ENCODE peak calls at places on chromosome 4, in nine cellular contexts. I, J, G, W, P, A, R, K and N are unnamed samples.

GRCh38 chr4:54541426-54542118 is 116.2 kb upstream of the KIT start:
- DNase-seq in K (peak; percentile 54), J (no peak), G (no peak), A (no peak), R (no peak), P (no peak), I (no peak), W (no peak), N (no peak)

GRCh38 chr4:157912212-157912611 is 260.6 kb downstream of the GASK1B start:
- DNase-seq in P (no peak), W (no peak), J (no peak), G (no peak), R (no peak), A (no peak), K (no peak), I (no peak), N (no peak)

GRCh38 chr4:83250666-83251065 is 33.9 kb downstream of the COQ2 start:
- DNase-seq in W (no peak), R (no peak), K (no peak), P (no peak), A (no peak), J (no peak), I (no peak), G (no peak), N (no peak)

GRCh38 chr4:175935016-175935661 is 123.1 kb upstream of the GPM6A start:
- DNase-seq in I (no peak), J (no peak), A (no peak), R (no peak), K (no peak), P (no peak), W (no peak), G (no peak), N (no peak)

GRCh38 chr4:48028654-48029053 is 12.1 kb downstream of the NIPAL1 start:
- DNase-seq in K (no peak), W (no peak), R (no peak), J (no peak), I (no peak), A (no peak), P (no peak), G (no peak), N (no peak)

GRCh38 chr4:103075894-103076776 is at the start of gene SLC9B2:
- DNase-seq in W (no peak), R (peak; percentile 64), A (peak; percentile 81), I (peak; percentile 97), J (peak; percentile 70), P (peak; percentile 91), G (peak; percentile 83), K (peak; percentile 56), N (peak; percentile 44)

GRCh38 chr4:24380953-24381506 is 203.3 kb downstream of the DHX15 start:
- DNase-seq in W (no peak), A (no peak), P (no peak), K (no peak), J (no peak), R (no peak), G (no peak), I (no peak), N (no peak)

GRCh38 chr4:140463610-140464009 is 34.5 kb downstream of the MGAT4D start:
- DNase-seq in W (no peak), I (no peak), R (no peak), K (no peak), A (no peak), J (no peak), G (no peak), P (no peak), N (no peak)

GRCh38 chr4:74623041-74623440 is 171.3 kb downstream of the BTC start:
- DNase-seq in W (no peak), I (no peak), G (no peak), P (no peak), R (no peak), J (peak; percentile 85), A (peak; percentile 64), K (peak; percentile 24), N (no peak)

GRCh38 chr4:19735012-19735411 is 516.7 kb upstream of the SLIT2 start:
- DNase-seq in K (peak; percentile 33), W (no peak), G (no peak), R (no peak), P (no peak), J (peak; percentile 64), A (no peak), I (no peak), N (no peak)
- H3K9me3 ChIP-seq in K (no peaks in the 10 kb centered on the region), W (no peaks in the 10 kb centered on the region), G (no peaks in the 10 kb centered on the region), R (no peaks in the 10 kb centered on the region), P (peaks cover 8% of the 10 kb centered on the region), J (no peaks in the 10 kb centered on the region), A (no peaks in the 10 kb centered on the region), I (no peaks in the 10 kb centered on the region), N (no peaks in the 10 kb centered on the region)

GRCh38 chr4:763191-763810 is 57.7 kb downstream of the PCGF3 start:
- DNase-seq in R (no peak), A (no peak), I (peak; percentile 27), J (no peak), K (no peak), G (peak; percentile 26), W (no peak), P (no peak), N (no peak)

GRCh38 chr4:760616-761015 is 55.0 kb downstream of the PCGF3 start:
- DNase-seq in G (peak; percentile 42), P (no peak), W (no peak), J (no peak), R (no peak), I (peak; percentile 11), A (no peak), K (no peak), N (no peak)

GRCh38 chr4:761739-762138 is 56.1 kb downstream of the PCGF3 start:
- DNase-seq in W (no peak), A (no peak), R (no peak), J (no peak), K (no peak), G (peak; percentile 42), I (peak; percentile 9), P (no peak), N (no peak)

GRCh38 chr4:762211-763190 is 56.9 kb downstream of the PCGF3 start:
- DNase-seq in I (peak; percentile 83), P (no peak), A (peak; percentile 64), K (no peak), G (peak; percentile 33), J (no peak), R (no peak), W (no peak), N (no peak)

GRCh38 chr4:761086-761485 is 55.5 kb downstream of the PCGF3 start:
- DNase-seq in W (no peak), P (no peak), G (peak; percentile 39), R (no peak), A (no peak), I (peak; percentile 55), K (no peak), J (no peak), N (no peak)
- H3K9me3 ChIP-seq in W (no peaks in the 10 kb centered on the region), P (no peaks in the 10 kb centered on the region), G (no peaks in the 10 kb centered on the region), R (peaks cover 8% of the 10 kb centered on the region), A (no peaks in the 10 kb centered on the region), I (no peaks in the 10 kb centered on the region), K (no peaks in the 10 kb centered on the region), J (no peaks in the 10 kb centered on the region), N (no peaks in the 10 kb centered on the region)

GRCh38 chr4:200936-201335 is 76.6 kb downstream of the ZNF718 start:
- DNase-seq in A (no peak), W (no peak), I (no peak), J (no peak), G (no peak), R (no peak), P (no peak), K (no peak), N (no peak)
- H3K9me3 ChIP-seq in A (peaks cover 19% of the 10 kb centered on the region), W (peaks cover 7% of the 10 kb centered on the region), I (peaks cover under 1% of the 10 kb centered on the region), J (no peaks in the 10 kb centered on the region), G (peaks cover 27% of the 10 kb centered on the region), R (no peaks in the 10 kb centered on the region), P (peaks cover 100% of the 10 kb centered on the region), K (peaks cover 35% of the 10 kb centered on the region), N (peaks cover 21% of the 10 kb centered on the region)

DNA sequence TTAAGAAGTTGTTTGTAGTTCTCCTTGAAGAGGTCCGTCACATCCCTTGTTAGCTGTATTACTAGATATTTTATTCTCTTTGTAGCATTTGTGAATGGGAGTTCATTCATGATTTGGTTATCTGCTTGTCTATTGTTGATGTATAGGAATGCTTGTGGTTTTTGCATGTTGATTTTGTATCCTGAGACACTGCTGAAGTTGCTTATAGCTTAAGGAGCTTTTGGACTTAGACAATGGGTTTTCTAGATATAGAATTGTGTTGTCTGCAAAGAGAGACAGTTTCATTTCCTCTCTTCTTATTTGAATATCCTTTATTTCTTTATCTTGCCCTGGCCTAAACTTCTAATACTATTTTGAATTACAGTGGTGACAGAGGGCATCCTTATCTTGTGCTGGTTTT is 52.1 kb upstream of the GRID2 start:
- DNase-seq in P (no peak), G (no peak), W (no peak), K (no peak), I (no peak), A (no peak), J (no peak), R (no peak), N (no peak)
- H3K9me3 ChIP-seq in P (peaks cover 47% of the 10 kb centered on the region), G (peaks cover 11% of the 10 kb centered on the region), W (no peaks in the 10 kb centered on the region), K (peaks cover 2% of the 10 kb centered on the region), I (no peaks in the 10 kb centered on the region), A (no peaks in the 10 kb centered on the region), J (no peaks in the 10 kb centered on the region), R (no peaks in the 10 kb centered on the region), N (no peaks in the 10 kb centered on the region)

DNA sequence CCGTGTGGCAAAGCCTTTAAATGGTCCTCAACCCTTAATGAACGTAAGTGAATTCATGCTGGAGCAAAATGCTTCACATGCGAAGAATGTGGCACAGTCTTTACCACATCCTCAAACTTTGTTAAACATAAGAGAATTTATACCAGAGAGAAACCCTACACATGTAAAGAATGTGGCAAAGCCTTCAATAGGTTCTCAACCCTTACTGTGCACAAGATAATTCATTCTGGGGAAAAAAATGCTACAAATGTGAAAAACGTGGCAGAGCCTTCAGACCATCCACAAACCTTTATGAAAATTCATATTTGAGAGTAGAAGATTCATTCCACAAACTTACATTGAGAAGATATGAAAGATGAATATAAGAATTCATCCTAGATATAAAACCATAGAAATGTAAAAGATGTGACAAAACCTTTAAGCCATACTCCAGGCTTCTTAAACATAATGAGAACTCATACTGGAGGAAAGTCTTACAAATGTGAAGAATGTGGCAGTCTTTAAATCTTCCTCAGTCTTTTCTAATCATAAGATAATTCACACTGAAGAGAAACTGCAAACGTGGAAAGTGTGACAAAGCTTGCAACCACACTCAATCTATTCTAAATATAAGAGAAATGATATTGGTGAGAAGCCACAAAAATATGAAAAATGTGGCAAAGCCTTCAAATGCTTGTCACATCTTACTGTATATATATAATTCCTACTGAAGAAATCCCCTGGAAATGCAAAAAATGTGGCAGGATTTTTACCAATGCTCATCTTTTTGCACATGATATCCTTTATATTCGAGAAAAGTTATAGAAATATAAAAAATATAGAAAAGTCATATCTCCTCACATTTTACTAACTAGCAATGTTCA is 36.9 kb downstream of the ZNF141 start:
- DNase-seq in W (no peak), R (no peak), P (no peak), G (no peak), K (no peak), J (peak; percentile 2), A (no peak), I (no peak), N (no peak)
- H3K9me3 ChIP-seq in W (peaks cover 33% of the 10 kb centered on the region), R (peaks cover 94% of the 10 kb centered on the region), P (peaks cover 100% of the 10 kb centered on the region), G (peaks cover 96% of the 10 kb centered on the region), K (peaks cover 65% of the 10 kb centered on the region), J (peaks cover 5% of the 10 kb centered on the region), A (peaks cover 85% of the 10 kb centered on the region), I (peaks cover 58% of the 10 kb centered on the region), N (peaks cover 57% of the 10 kb centered on the region)

GRCh38 chr4:173666-174314 is 49.5 kb downstream of the ZNF718 start:
- DNase-seq in G (no peak), K (no peak), I (no peak), W (no peak), R (no peak), P (no peak), J (no peak), A (no peak), N (no peak)
- H3K9me3 ChIP-seq in G (peaks cover 81% of the 10 kb centered on the region), K (peaks cover 36% of the 10 kb centered on the region), I (peaks cover 11% of the 10 kb centered on the region), W (peaks cover 13% of the 10 kb centered on the region), R (peaks cover 49% of the 10 kb centered on the region), P (peaks cover 100% of the 10 kb centered on the region), J (no peaks in the 10 kb centered on the region), A (peaks cover 47% of the 10 kb centered on the region), N (peaks cover 43% of the 10 kb centered on the region)